ENCODE peak calls at places on chromosome 15, in nine cellular contexts. H is Caco-2, P is uterus, Q is brain microvascular endothelial cell, B is astrocyte, I is Panc1, A is lung, O is ovary, J is Peyer's patch. W is an unnamed sample. For H3K27me3, the result is how much of the 10 kb centered on the place peaks cover.

GRCh38 chr15:93459396-93459795 is 370.4 kb upstream of the RGMA start:
- DNase-seq in H (no peak), P (no peak), Q (no peak), B (no peak), I (no peak), A (no peak), O (no peak), J (no peak), W (no peak)

GRCh38 chr15:29270169-29270955 is 740 bp upstream of the NSMCE3 start:
- DNase-seq in H (no peak), P (no peak), Q (no peak), B (peak), I (no peak), A (no peak), O (peak), J (no peak), W (peak)

GRCh38 chr15:101495334-101496197 is 6.1 kb upstream of the PCSK6 start:
- DNase-seq in H (no peak), P (no peak), Q (no peak), B (no peak), I (no peak), A (no peak), O (no peak), J (no peak), W (no peak)

GRCh38 chr15:48221885-48222284 is 15.8 kb downstream of the SLC12A1 start:
- DNase-seq in H (no peak), P (no peak), Q (no peak), B (no peak), I (no peak), A (no peak), O (no peak), J (no peak), W (no peak)

GRCh38 chr15:68209735-68210408 is 4.7 kb upstream of the CALML4 start:
- DNase-seq in H (no peak), P (no peak), Q (no peak), B (no peak), I (no peak), A (no peak), O (no peak), J (no peak), W (no peak)

GRCh38 chr15:48373855-48374421 is 42.7 kb downstream of the DUT start:
- DNase-seq in H (no peak), P (no peak), Q (peak), B (peak), I (no peak), A (no peak), O (no peak), J (no peak), W (peak)

GRCh38 chr15:78070049-78070698 is 7.3 kb downstream of the TBC1D2B start:
- DNase-seq in H (no peak), P (no peak), Q (no peak), B (no peak), I (no peak), A (no peak), O (no peak), J (peak), W (no peak)

GRCh38 chr15:81211376-81211775 is 14.7 kb downstream of the IL16 start:
- DNase-seq in H (no peak), P (no peak), Q (no peak), B (no peak), I (no peak), A (no peak), O (no peak), J (no peak), W (no peak)

GRCh38 chr15:89375093-89376062 is 40.8 kb upstream of the POLG start:
- DNase-seq in H (no peak), P (no peak), Q (no peak), B (no peak), I (no peak), A (no peak), O (no peak), J (no peak), W (no peak)

GRCh38 chr15:85339976-85340665 is 40.3 kb upstream of the AKAP13 start:
- DNase-seq in H (no peak), P (no peak), Q (no peak), B (peak), I (no peak), A (no peak), O (no peak), J (no peak), W (no peak)

GRCh38 chr15:40891810-40892448 is 2.3 kb upstream of the VPS18 start:
- DNase-seq in H (peak), P (no peak), Q (peak), B (no peak), I (no peak), A (no peak), O (no peak), J (peak), W (peak)

GRCh38 chr15:50281427-50281826 is 15.9 kb upstream of the HDC start:
- DNase-seq in H (no peak), P (no peak), Q (no peak), B (no peak), I (no peak), A (no peak), O (no peak), J (no peak), W (no peak)

GRCh38 chr15:45804028-45804427 is 169.2 kb downstream of the SQOR start:
- DNase-seq in H (no peak), P (no peak), Q (no peak), B (no peak), I (no peak), A (no peak), O (no peak), J (no peak), W (no peak)

GRCh38 chr15:58532126-58532525 is 100.3 kb downstream of the LIPC start:
- DNase-seq in H (no peak), P (no peak), Q (no peak), B (no peak), I (no peak), A (no peak), O (no peak), J (no peak), W (no peak)

GRCh38 chr15:99009741-99010370 is 2.3 kb upstream of the PGPEP1L start:
- DNase-seq in H (no peak), P (no peak), Q (no peak), B (no peak), I (no peak), A (no peak), O (no peak), J (no peak), W (no peak)

GRCh38 chr15:39511000-39511914 is 69.6 kb upstream of the THBS1 start:
- DNase-seq in H (no peak), P (peak), Q (peak), B (peak), I (no peak), A (no peak), O (peak), J (no peak), W (peak)

GRCh38 chr15:39192979-39193559 is 387.8 kb upstream of the THBS1 start:
- DNase-seq in H (no peak), P (no peak), Q (no peak), B (no peak), I (no peak), A (no peak), O (no peak), J (no peak), W (no peak)

GRCh38 chr15:99169769-99170311 is 65.0 kb downstream of the SYNM start:
- DNase-seq in H (no peak), P (peak), Q (peak), B (peak), I (no peak), A (no peak), O (peak), J (no peak), W (peak)

DNA sequence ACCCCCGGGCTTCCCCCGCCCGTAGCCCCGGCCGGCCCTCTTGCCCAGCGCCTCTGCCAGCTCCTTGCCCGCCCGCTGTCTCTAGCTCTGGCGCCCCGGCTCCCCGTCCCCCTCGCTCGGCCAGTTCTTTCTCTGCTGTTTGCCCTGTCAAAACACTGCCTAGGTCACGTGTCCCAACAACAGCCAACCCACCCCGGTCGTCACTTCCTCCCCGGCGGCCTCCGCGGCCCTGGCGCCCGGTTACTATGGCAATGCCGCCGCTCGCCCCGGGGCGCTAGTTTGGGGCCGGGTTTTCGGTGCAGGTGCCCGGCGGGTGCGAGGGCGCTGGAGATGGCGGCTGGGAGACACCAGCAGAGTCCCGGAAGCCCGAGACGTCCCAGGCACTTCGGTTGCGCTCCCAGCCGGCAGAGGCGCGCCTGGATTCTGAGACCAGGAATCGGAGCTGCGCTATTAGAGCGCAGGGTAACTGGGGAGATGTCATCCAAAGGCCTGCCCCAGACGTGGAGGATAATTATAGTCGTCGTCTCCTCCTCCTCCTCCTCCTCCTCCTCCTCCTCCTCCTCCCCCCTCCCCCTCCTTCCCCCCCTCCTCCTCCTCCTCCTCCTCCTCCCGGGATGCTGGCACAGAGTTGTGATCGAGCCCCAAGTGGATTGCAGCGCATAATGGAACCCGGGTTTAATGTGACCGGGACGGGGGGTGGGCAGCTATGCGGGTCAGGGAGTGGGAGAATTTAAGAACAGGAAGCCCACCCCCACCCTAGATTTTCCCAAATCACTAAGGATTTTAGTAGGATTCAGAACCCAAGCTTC is at the start of gene ATOSA:
- DNase-seq in H (peak), P (peak), Q (peak), B (peak), I (no peak), A (peak), O (peak), J (peak), W (peak)
- TF ChIP-seq CTCF in H (no peak), P (peak), Q (peak), B (no peak), I (no peak), A (no peak), O (peak), J (no peak), W (no peak)

GRCh38 chr15:69914960-69915359 is 182.8 kb downstream of the TLE3 start:
- DNase-seq in H (no peak), P (no peak), Q (no peak), B (no peak), I (no peak), A (no peak), O (no peak), J (no peak), W (no peak)
- H3K27me3 ChIP-seq in H (under half), P (under half), Q (under half), B (under half), I (under half), A (under half), O (under half), J (under half), W (under half)

DNA sequence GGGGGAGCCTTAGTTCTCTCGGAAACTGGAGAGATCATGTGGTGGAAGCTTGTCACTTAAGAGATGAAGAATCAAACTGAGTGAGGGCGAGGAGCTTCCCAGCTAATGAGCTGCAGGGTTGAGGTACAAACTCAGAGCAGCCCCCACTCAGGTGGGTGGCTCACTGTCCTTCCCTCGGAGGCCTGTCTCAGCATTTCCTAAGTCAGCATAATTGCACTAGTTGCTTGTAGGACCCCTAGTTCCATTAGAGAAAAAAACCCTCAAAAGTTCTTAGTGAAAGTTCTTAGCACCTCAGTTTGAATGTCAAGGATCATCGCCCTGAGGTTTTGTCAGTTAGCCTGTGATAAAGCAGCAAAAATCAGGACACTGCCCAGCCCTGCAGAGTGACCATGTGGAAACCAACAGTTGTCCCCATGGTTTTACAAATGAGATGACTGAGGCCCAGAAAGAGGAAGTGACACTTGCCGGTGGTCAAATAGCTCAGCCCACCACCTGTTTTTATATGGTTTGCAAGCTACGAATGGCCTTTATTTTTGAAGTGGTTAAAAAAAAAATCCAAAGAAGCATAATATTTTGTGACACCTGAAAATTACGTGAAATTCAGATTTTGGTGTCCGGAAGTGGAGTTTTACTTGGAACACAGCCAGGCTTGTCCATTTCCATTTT is 11.9 kb downstream of the SMAD6 start:
- DNase-seq in H (no peak), P (no peak), Q (no peak), B (no peak), I (no peak), A (no peak), O (no peak), J (no peak), W (no peak)
- H3K4me3 ChIP-seq in H (no peak), P (no peak), Q (no peak), B (no peak), I (no peak), A (no peak), O (no peak), J (no peak), W (no peak)

GRCh38 chr15:31365032-31365654 is 38.5 kb downstream of the KLF13 start:
- DNase-seq in H (no peak), P (no peak), Q (no peak), B (no peak), I (no peak), A (no peak), O (no peak), J (no peak), W (no peak)

GRCh38 chr15:31365655-31366127 is 39.1 kb downstream of the KLF13 start:
- DNase-seq in H (no peak), P (peak), Q (peak), B (peak), I (no peak), A (peak), O (peak), J (peak), W (peak)

GRCh38 chr15:31367730-31368344 is 41.2 kb downstream of the KLF13 start:
- DNase-seq in H (no peak), P (no peak), Q (no peak), B (no peak), I (no peak), A (no peak), O (no peak), J (peak), W (no peak)

GRCh38 chr15:31367021-31367729 is 40.5 kb downstream of the KLF13 start:
- DNase-seq in H (no peak), P (no peak), Q (no peak), B (no peak), I (no peak), A (no peak), O (no peak), J (no peak), W (no peak)

DNA sequence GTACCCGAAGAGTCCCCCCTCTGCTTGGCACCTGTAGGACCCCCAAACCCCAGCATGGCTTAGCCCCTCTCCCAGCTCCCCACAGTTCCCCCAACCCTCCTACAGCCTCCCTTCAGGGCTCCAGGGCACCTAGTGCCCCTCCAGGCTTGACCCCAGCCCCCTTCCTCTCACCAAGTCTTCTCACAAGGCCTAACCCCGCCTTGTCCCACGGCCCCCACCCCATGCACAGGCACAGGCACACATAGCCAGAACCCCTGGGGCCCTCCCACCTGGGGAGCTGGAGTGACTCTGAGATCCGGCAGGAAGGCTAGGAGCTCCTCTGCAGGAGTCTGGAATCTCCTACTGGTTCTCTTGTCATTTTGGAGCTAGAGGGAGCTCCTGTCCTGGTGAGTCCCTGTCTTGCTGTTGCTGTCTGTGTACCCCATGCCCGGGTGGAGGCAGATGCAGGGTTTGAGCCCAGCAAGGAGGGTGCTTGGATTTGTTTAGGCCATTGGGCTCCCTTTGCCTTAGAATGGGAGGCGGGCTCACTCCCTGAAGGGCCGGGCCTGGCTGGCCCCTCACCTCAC is 39.6 kb downstream of the KLF13 start:
- DNase-seq in H (no peak), P (peak), Q (no peak), B (no peak), I (no peak), A (no peak), O (peak), J (no peak), W (no peak)
- TF ChIP-seq CTCF in H (no peak), P (peak), Q (peak), B (no peak), I (no peak), A (no peak), O (peak), J (no peak), W (peak)

GRCh38 chr15:69749274-69749673 is 296.7 kb downstream of the RPLP1 start:
- DNase-seq in H (no peak), P (no peak), Q (no peak), B (no peak), I (no peak), A (no peak), O (no peak), J (no peak), W (no peak)
- H3K27me3 ChIP-seq in H (under half), P (under half), Q (under half), B (under half), I (under half), A (under half), O (under half), J (under half), W (under half)

W was measured in cardiac muscle cell.